ENCODE peak calls at places on chromosomes 16 and 17, in eight cellular contexts. F, M, B, Z, G, V, J and W are unnamed samples.

GRCh38 chr17:29722411-29723198 is 99.9 kb upstream of the CORO6 start:
- DNase-seq in Z (no peak), F (peak), V (no peak), B (peak), M (peak), J (peak), G (peak), W (no peak)

GRCh38 chr17:43378766-43379165 is 20.0 kb upstream of the ARL4D start:
- DNase-seq in M (no peak), Z (no peak), F (no peak), G (no peak), V (no peak), B (no peak), J (no peak), W (no peak)

GRCh38 chr16:11618107-11618717 is 31.5 kb upstream of the LITAF start:
- DNase-seq in G (no peak), M (no peak), V (no peak), J (no peak), Z (no peak), F (no peak), B (no peak), W (no peak)

GRCh38 chr17:66964930-66965800 is 658 bp downstream of the CACNG4 start:
- DNase-seq in V (no peak), F (no peak), Z (peak), J (no peak), B (no peak), G (peak), M (no peak), W (no peak)

GRCh38 chr16:19583665-19584300 is 28.3 kb downstream of the VPS35L start:
- DNase-seq in Z (peak), V (no peak), M (peak), F (no peak), J (no peak), B (no peak), G (peak), W (no peak)

GRCh38 chr17:80132906-80133625 is 13.9 kb downstream of the EIF4A3 start:
- DNase-seq in B (no peak), G (no peak), V (no peak), Z (no peak), F (no peak), M (no peak), J (no peak), W (no peak)

GRCh38 chr17:68686108-68686988 is 85.2 kb upstream of the FAM20A start:
- DNase-seq in G (no peak), M (no peak), V (no peak), F (no peak), B (no peak), J (no peak), Z (no peak), W (no peak)

GRCh38 chr17:78764871-78765270 is 17.2 kb downstream of the CYTH1 start:
- DNase-seq in J (no peak), G (no peak), F (no peak), B (no peak), V (no peak), Z (no peak), M (no peak), W (no peak)

GRCh38 chr17:40694584-40694983 is 9.0 kb downstream of the KRT24 start:
- DNase-seq in J (no peak), Z (peak), B (no peak), M (no peak), F (no peak), V (no peak), G (no peak), W (no peak)

GRCh38 chr17:3040882-3041281 is 22.5 kb downstream of the OR1D5 start:
- DNase-seq in J (no peak), Z (no peak), G (no peak), B (no peak), V (no peak), M (no peak), F (no peak), W (no peak)

GRCh38 chr17:9971991-9972390 is 66.9 kb upstream of the RCVRN start:
- DNase-seq in V (peak), J (no peak), M (peak), Z (peak), B (peak), F (no peak), G (peak), W (no peak)

GRCh38 chr17:56863974-56864373 is 30.0 kb downstream of the DGKE start:
- DNase-seq in B (no peak), V (no peak), J (no peak), F (no peak), Z (no peak), M (no peak), G (no peak), W (no peak)

GRCh38 chr17:55655777-55656176 is 66.9 kb downstream of the TMEM100 start:
- DNase-seq in F (no peak), V (no peak), M (no peak), G (no peak), B (no peak), Z (no peak), J (no peak), W (no peak)

GRCh38 chr17:41464682-41465081 is 2.5 kb downstream of the KRT32 start:
- DNase-seq in M (peak), J (peak), F (no peak), Z (peak), V (peak), B (peak), G (peak), W (no peak)

GRCh38 chr16:88803264-88803987 is at the start of gene CDT1:
- DNase-seq in J (peak), B (peak), M (peak), F (peak), V (peak), G (peak), Z (peak), W (peak)

GRCh38 chr17:80738987-80739730 is 194.5 kb downstream of the RPTOR start:
- DNase-seq in Z (no peak), M (no peak), B (no peak), F (peak), G (no peak), V (no peak), J (no peak), W (no peak)

GRCh38 chr16:2769675-2770056 is 7.4 kb downstream of the ELOB start:
- DNase-seq in G (peak), V (no peak), M (no peak), Z (no peak), J (no peak), B (no peak), F (no peak), W (no peak)

GRCh38 chr16:70453891-70454220 is 539 bp upstream of the FCSK start:
- DNase-seq in B (no peak), V (no peak), Z (peak), M (no peak), F (no peak), G (no peak), J (no peak), W (no peak)

GRCh38 chr16:25108054-25108453 is 3.5 kb upstream of the LCMT1 start:
- DNase-seq in Z (peak), V (no peak), B (no peak), M (no peak), F (peak), J (no peak), G (no peak), W (no peak)

GRCh38 chr16:25107466-25107792 is 4.1 kb upstream of the LCMT1 start:
- DNase-seq in G (no peak), V (no peak), F (no peak), Z (no peak), M (no peak), B (no peak), J (no peak), W (no peak)

GRCh38 chr16:25109643-25110042 is 1.9 kb upstream of the LCMT1 start:
- DNase-seq in B (peak), F (no peak), V (no peak), J (peak), Z (peak), G (peak), M (peak), W (no peak)

GRCh38 chr16:25110392-25110947 is 1.1 kb upstream of the LCMT1 start:
- DNase-seq in Z (no peak), M (no peak), G (no peak), J (no peak), B (no peak), V (no peak), F (no peak), W (no peak)

GRCh38 chr16:25106567-25107465 is 4.7 kb upstream of the LCMT1 start:
- DNase-seq in V (peak), M (peak), J (peak), F (peak), Z (peak), B (peak), G (peak), W (peak)
- TF ChIP-seq CTCF in V (peak), M (no peak), J (no peak), F (peak), Z (peak), B (no peak), G (peak), W (no peak)

GRCh38 chr16:81469710-81470481 is 25.3 kb downstream of the CMIP start:
- DNase-seq in M (no peak), B (no peak), V (peak), F (peak), Z (no peak), G (no peak), J (no peak), W (no peak)
- TF ChIP-seq CTCF in M (no peak), B (no peak), V (no peak), F (no peak), Z (no peak), G (no peak), J (no peak), W (no peak)

GRCh38 chr17:72737291-72737690 is 355.2 kb downstream of the SLC39A11 start:
- DNase-seq in Z (no peak), G (no peak), B (no peak), J (no peak), V (no peak), M (no peak), F (no peak), W (no peak)
- TF ChIP-seq CTCF in Z (no peak), G (no peak), B (no peak), J (no peak), V (no peak), M (no peak), F (no peak), W (no peak)

GRCh38 chr17:82080789-82081464 is 15.3 kb upstream of the DUS1L start:
- DNase-seq in Z (no peak), F (no peak), G (no peak), B (no peak), J (no peak), V (no peak), M (no peak), W (no peak)
- TF ChIP-seq CTCF in Z (no peak), F (no peak), G (no peak), B (no peak), J (no peak), V (no peak), M (no peak), W (no peak)

GRCh38 chr17:58520843-58521430 is 6.5 kb upstream of the MTMR4 start:
- DNase-seq in M (no peak), J (no peak), F (no peak), Z (peak), V (no peak), G (peak), B (no peak), W (no peak)
- TF ChIP-seq CTCF in M (no peak), J (peak), F (no peak), Z (peak), V (peak), G (peak), B (no peak), W (no peak)

DNA sequence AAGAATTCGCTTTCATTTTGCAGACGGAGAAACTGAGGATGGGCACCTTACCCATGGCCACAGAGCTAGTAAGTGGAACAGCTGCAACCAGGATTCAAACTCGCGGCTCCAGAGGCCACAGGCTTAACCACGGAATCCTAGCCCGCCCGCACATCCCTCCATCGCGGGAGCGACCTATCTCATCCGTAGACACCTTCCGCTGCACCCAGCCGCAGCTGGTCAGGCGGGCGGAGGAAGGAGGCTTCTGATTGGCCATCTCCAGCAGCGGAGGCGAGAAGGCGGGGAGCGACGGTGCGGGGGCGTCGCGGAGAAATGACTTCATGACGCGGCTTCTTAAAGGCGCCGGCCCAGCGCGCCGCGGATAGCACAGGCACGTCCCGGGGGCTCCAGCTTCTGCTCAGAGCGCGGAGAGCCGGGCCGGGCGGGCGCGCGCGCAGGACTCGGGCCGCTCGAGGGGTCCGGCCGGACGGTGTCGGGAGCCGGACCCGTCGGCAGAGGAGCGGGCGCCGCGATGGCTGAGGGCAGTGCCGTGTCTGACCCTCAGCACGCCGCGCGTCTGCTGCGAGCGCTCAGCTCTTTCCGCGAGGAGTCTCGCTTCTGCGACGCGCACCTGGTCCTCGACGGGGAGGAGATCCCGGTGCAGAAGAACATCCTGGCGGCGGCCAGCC is at the start of gene GAN:
- DNase-seq in M (peak), V (peak), B (peak), F (peak), Z (peak), G (peak), J (peak), W (peak)
- TF ChIP-seq CTCF in M (no peak), V (no peak), B (no peak), F (no peak), Z (no peak), G (no peak), J (no peak), W (no peak)

GRCh38 chr17:20116683-20117309 is 107.6 kb downstream of the SPECC1 start:
- DNase-seq in V (no peak), G (peak), J (peak), M (peak), Z (peak), B (peak), F (peak), W (peak)
- TF ChIP-seq CTCF in V (peak), G (peak), J (peak), M (peak), Z (peak), B (peak), F (peak), W (peak)

GRCh38 chr17:13143001-13143400 is 125.2 kb upstream of the ELAC2 start:
- DNase-seq in V (no peak), F (no peak), J (no peak), Z (no peak), G (no peak), B (no peak), M (no peak), W (no peak)

GRCh38 chr17:13135496-13135895 is 117.7 kb upstream of the ELAC2 start:
- DNase-seq in V (no peak), Z (no peak), G (no peak), M (no peak), B (no peak), F (no peak), J (no peak), W (no peak)

DNA sequence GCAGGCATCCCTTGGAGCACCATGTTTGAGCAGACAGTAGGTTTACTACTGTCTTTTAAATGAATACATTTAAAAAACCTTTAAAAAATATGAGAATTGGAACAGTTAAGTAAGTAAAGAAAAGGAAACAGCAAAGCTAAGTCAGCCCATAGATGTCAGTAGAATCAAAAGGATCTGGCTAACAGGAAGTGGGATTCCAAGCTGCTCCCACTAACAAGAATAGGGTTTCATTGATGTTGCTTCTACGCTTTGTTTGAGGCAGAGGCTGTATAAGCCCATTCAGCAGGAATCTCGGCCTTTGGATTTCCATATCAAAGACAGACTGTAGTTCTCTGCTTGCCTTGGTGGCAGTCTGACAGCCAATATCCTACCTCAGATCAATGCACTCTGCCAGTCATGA is 122.9 kb upstream of the ELAC2 start:
- DNase-seq in G (peak), J (no peak), B (no peak), F (no peak), Z (no peak), M (no peak), V (no peak), W (no peak)
- TF ChIP-seq CTCF in G (no peak), J (peak), B (no peak), F (no peak), Z (no peak), M (no peak), V (no peak), W (no peak)

GRCh38 chr17:17661834-17662233 is 19.4 kb upstream of the RAI1 start:
- DNase-seq in Z (no peak), M (no peak), J (no peak), B (no peak), G (no peak), F (no peak), V (no peak), W (no peak)
- TF ChIP-seq CTCF in Z (peak), M (no peak), J (no peak), B (no peak), G (no peak), F (no peak), V (no peak), W (no peak)

DNA sequence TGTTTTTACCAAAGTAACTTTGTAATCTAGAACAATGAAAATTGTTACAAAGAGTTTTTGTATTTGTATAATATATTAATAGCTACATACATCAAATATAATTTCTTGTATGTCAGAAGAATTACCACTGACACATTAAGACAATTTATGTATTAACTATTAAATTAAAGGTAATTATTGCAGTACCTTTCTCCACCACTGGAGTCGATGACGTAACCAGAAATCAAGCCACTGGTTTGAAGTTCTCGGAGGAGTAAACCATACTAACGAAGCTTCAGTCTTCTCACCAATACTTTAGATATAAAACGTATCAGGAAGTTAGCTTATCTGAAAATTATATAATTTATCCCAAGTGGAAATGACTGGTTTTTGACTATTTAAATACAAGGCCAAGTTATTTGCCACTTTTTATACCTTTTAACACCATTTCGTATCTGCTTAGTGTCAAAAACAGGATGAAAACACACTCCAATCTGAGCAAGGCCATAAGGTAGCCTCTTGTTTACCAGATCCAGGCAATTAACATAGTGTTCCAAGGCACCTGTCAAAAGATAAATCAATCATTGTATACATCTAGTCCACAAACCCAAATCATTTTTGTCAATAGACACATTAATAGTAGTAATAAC is 4.3 kb downstream of the POLG2 start:
- DNase-seq in Z (peak), M (no peak), B (no peak), G (peak), V (no peak), F (no peak), J (no peak), W (no peak)
- TF ChIP-seq CTCF in Z (peak), M (no peak), B (no peak), G (peak), V (peak), F (peak), J (peak), W (peak)